ENCODE peak calls at places on chromosomes 1 and 21, in eight cellular contexts. H is RPMI8226; N is choroid plexus epithelial cell; V is activated T-cell treated with anti-CD3 and anti-CD28 coated beads for 1 hour; B is brain microvascular endothelial cell; P is stimulated activated CD4-positive, alpha-beta T cell treated with anti-CD3 and anti-CD28 coated beads, Interleukin-12 subunit alpha, Interleukin-12 subunit beta, amount 100 ng/mL, for 4 hours; T is neural progenitor cell; G is HS-5. Q is an unnamed sample.

GRCh38 chr1:25642710-25643109 is 26.1 kb downstream of the MAN1C1 start:
- DNase-seq in H (peak; percentile 75), N (peak; percentile 79), V (peak; percentile 53), B (peak; percentile 41), P (peak; percentile 33), T (no peak), G (no peak), Q (no peak)

GRCh38 chr21:36104306-36105300 is 30.3 kb upstream of the CBR3 start:
- DNase-seq in H (peak; percentile 35), N (peak; percentile 70), V (peak; percentile 58), B (peak; percentile 45), P (peak; percentile 49), T (peak; percentile 80), G (no peak), Q (no peak)

GRCh38 chr1:62918706-62919105 is 134.8 kb downstream of the ATG4C start:
- DNase-seq in H (no peak), N (no peak), V (no peak), B (no peak), P (no peak), T (no peak), G (no peak), Q (no peak)

GRCh38 chr21:30227128-30227527 is 11.2 kb upstream of the CLDN8 start:
- DNase-seq in H (no peak), N (no peak), V (no peak), B (no peak), P (no peak), T (no peak), G (no peak), Q (no peak)

GRCh38 chr1:59596432-59596831 is 218.3 kb upstream of the HOOK1 start:
- DNase-seq in H (no peak), N (peak; percentile 76), V (no peak), B (peak; percentile 46), P (no peak), T (no peak), G (peak; percentile 70), Q (no peak)

GRCh38 chr1:50308883-50309282 is 114.4 kb downstream of the DMRTA2 start:
- DNase-seq in H (peak; percentile 58), N (peak; percentile 16), V (no peak), B (peak; percentile 24), P (peak; percentile 2), T (peak; percentile 72), G (no peak), Q (no peak)

GRCh38 chr1:56439610-56440264 is 139.6 kb downstream of the PLPP3 start:
- DNase-seq in H (peak; percentile 67), N (no peak), V (no peak), B (no peak), P (no peak), T (no peak), G (no peak), Q (no peak)

GRCh38 chr1:181391297-181391905 is 91.9 kb upstream of the CACNA1E start:
- DNase-seq in H (no peak), N (no peak), V (no peak), B (no peak), P (no peak), T (peak; percentile 29), G (no peak), Q (no peak)

GRCh38 chr1:212149566-212149965 is 114.0 kb downstream of the DTL start:
- DNase-seq in H (no peak), N (no peak), V (no peak), B (no peak), P (no peak), T (no peak), G (no peak), Q (no peak)

GRCh38 chr1:204523605-204524215 is 7.5 kb downstream of the MDM4 start:
- DNase-seq in H (peak; percentile 40), N (no peak), V (no peak), B (no peak), P (no peak), T (no peak), G (no peak), Q (no peak)

GRCh38 chr1:40781614-40781971 is 2.0 kb upstream of the KCNQ4 start:
- DNase-seq in H (no peak), N (no peak), V (no peak), B (no peak), P (no peak), T (no peak), G (no peak), Q (no peak)